ENCODE peak calls at places on chromosomes 16 and 17, in five cellular contexts. One of them, this sample, is unnamed.

GRCh38 chr16:65415460-65415859 is 293.6 kb upstream of the CDH11 start:
- DNase-seq in GM12878: no peak
- DNase-seq in H1: no peak
- DNase-seq in GM12892: no peak
- DNase-seq in K562: no peak
- DNase-seq in this sample: no peak

GRCh38 chr17:34519286-34519685 is 60.1 kb upstream of the TMEM132E start:
- DNase-seq in GM12878: no peak
- DNase-seq in H1: peak; percentile 85
- DNase-seq in GM12892: no peak
- DNase-seq in K562: peak; percentile 80
- DNase-seq in this sample: no peak

GRCh38 chr17:34728771-34729310 is 149.5 kb downstream of the TMEM132E start:
- DNase-seq in GM12878: no peak
- DNase-seq in H1: peak; percentile 52
- DNase-seq in GM12892: no peak
- DNase-seq in K562: no peak
- DNase-seq in this sample: no peak

GRCh38 chr17:77231076-77231871 is 90.5 kb downstream of the SEC14L1 start:
- DNase-seq in GM12878: no peak
- DNase-seq in H1: no peak
- DNase-seq in GM12892: no peak
- DNase-seq in K562: no peak
- DNase-seq in this sample: no peak

GRCh38 chr17:77488531-77489238 is 347.9 kb downstream of the SEC14L1 start:
- DNase-seq in GM12878: no peak
- DNase-seq in H1: no peak
- DNase-seq in GM12892: no peak
- DNase-seq in K562: no peak
- DNase-seq in this sample: no peak

GRCh38 chr16:71722801-71723536 is 1.5 kb downstream of the PHLPP2 start:
- DNase-seq in GM12878: no peak
- DNase-seq in H1: peak; percentile 87
- DNase-seq in GM12892: peak; percentile 49
- DNase-seq in K562: peak; percentile 65
- DNase-seq in this sample: peak; percentile 49

GRCh38 chr16:2675714-2676113 is 6.6 kb upstream of the KCTD5 start:
- DNase-seq in GM12878: no peak
- DNase-seq in H1: no peak
- DNase-seq in GM12892: no peak
- DNase-seq in K562: no peak
- DNase-seq in this sample: no peak

GRCh38 chr17:78127888-78128615 is 503 bp downstream of the TMC6 start:
- DNase-seq in GM12878: no peak
- DNase-seq in H1: no peak
- DNase-seq in GM12892: no peak
- DNase-seq in K562: peak; percentile 80
- DNase-seq in this sample: no peak

GRCh38 chr16:89842471-89843408 is 14.5 kb downstream of the SPIRE2 start:
- DNase-seq in GM12878: no peak
- DNase-seq in H1: no peak
- DNase-seq in GM12892: no peak
- DNase-seq in K562: no peak
- DNase-seq in this sample: no peak

GRCh38 chr16:11087691-11088431 is 143.5 kb downstream of the CLEC16A start:
- DNase-seq in GM12878: no peak
- DNase-seq in H1: no peak
- DNase-seq in GM12892: no peak
- DNase-seq in K562: no peak
- DNase-seq in this sample: no peak

GRCh38 chr16:58440094-58440493 is 47.8 kb downstream of the GINS3 start:
- DNase-seq in GM12878: no peak
- DNase-seq in H1: no peak
- DNase-seq in GM12892: no peak
- DNase-seq in K562: no peak
- DNase-seq in this sample: no peak

GRCh38 chr17:15431201-15431600 is 36.2 kb downstream of the CDRT4 start:
- DNase-seq in GM12878: no peak
- DNase-seq in H1: no peak
- DNase-seq in GM12892: no peak
- DNase-seq in K562: no peak
- DNase-seq in this sample: no peak

GRCh38 chr16:19419691-19420060 is 2.0 kb downstream of the TMC5 start:
- DNase-seq in GM12878: no peak
- DNase-seq in H1: no peak
- DNase-seq in GM12892: no peak
- DNase-seq in K562: no peak
- DNase-seq in this sample: no peak

GRCh38 chr17:59406808-59407381 is 75.4 kb downstream of the YPEL2 start:
- DNase-seq in GM12878: no peak
- DNase-seq in H1: no peak
- DNase-seq in GM12892: no peak
- DNase-seq in K562: no peak
- DNase-seq in this sample: no peak

GRCh38 chr17:17781591-17782424 is 55.0 kb downstream of the SREBF1 start:
- DNase-seq in GM12878: no peak
- DNase-seq in H1: peak; percentile 68
- DNase-seq in GM12892: no peak
- DNase-seq in K562: no peak
- DNase-seq in this sample: no peak

GRCh38 chr17:19022747-19023146 is 18.2 kb upstream of the FAM83G start:
- DNase-seq in GM12878: no peak
- DNase-seq in H1: no peak
- DNase-seq in GM12892: no peak
- DNase-seq in K562: no peak
- DNase-seq in this sample: no peak

GRCh38 chr16:85566502-85567100 is 46.5 kb upstream of the GSE1 start:
- DNase-seq in GM12878: no peak
- DNase-seq in H1: peak; percentile 69
- DNase-seq in GM12892: no peak
- DNase-seq in K562: no peak
- DNase-seq in this sample: no peak

GRCh38 chr16:59164461-59164860 is 430.3 kb upstream of the GOT2 start:
- DNase-seq in GM12878: no peak
- DNase-seq in H1: no peak
- DNase-seq in GM12892: no peak
- DNase-seq in K562: no peak
- DNase-seq in this sample: no peak

GRCh38 chr17:68771867-68772515 is 170.8 kb upstream of the FAM20A start:
- DNase-seq in GM12878: no peak
- DNase-seq in H1: no peak
- DNase-seq in GM12892: no peak
- DNase-seq in K562: peak; percentile 23
- DNase-seq in this sample: no peak

GRCh38 chr16:30446203-30446595 is 525 bp upstream of the SEPHS2 start:
- DNase-seq in GM12878: no peak
- DNase-seq in H1: no peak
- DNase-seq in GM12892: no peak
- DNase-seq in K562: no peak
- DNase-seq in this sample: no peak

GRCh38 chr16:81830845-81831600 is 51.9 kb downstream of the PLCG2 start:
- DNase-seq in GM12878: no peak
- DNase-seq in H1: no peak
- DNase-seq in GM12892: no peak
- DNase-seq in K562: no peak
- DNase-seq in this sample: no peak

GRCh38 chr16:18062713-18063112 is 273.8 kb downstream of the NPIPA8 start:
- DNase-seq in GM12878: no peak
- DNase-seq in H1: peak; percentile 51
- DNase-seq in GM12892: no peak
- DNase-seq in K562: no peak
- DNase-seq in this sample: no peak

GRCh38 chr17:37299257-37299985 is 76.4 kb upstream of the C17orf78 start:
- DNase-seq in GM12878: no peak
- DNase-seq in H1: peak; percentile 35
- DNase-seq in GM12892: no peak
- DNase-seq in K562: no peak
- DNase-seq in this sample: no peak

GRCh38 chr17:11535231-11535630 is 63.0 kb upstream of the DNAH9 start:
- DNase-seq in GM12878: no peak
- DNase-seq in H1: no peak
- DNase-seq in GM12892: no peak
- DNase-seq in K562: no peak
- DNase-seq in this sample: no peak

GRCh38 chr17:64615025-64615677 is 47.0 kb downstream of the SMURF2 start:
- DNase-seq in GM12878: no peak
- DNase-seq in H1: no peak
- DNase-seq in GM12892: no peak
- DNase-seq in K562: no peak
- DNase-seq in this sample: no peak

GRCh38 chr16:81163671-81164070 is 67.5 kb upstream of the GCSH start:
- DNase-seq in GM12878: no peak
- DNase-seq in H1: no peak
- DNase-seq in GM12892: no peak
- DNase-seq in K562: no peak
- DNase-seq in this sample: no peak

GRCh38 chr16:87571868-87572244 is 30.5 kb upstream of the JPH3 start:
- DNase-seq in GM12878: no peak
- DNase-seq in H1: no peak
- DNase-seq in GM12892: no peak
- DNase-seq in K562: no peak
- DNase-seq in this sample: no peak

GRCh38 chr17:82106697-82107305 is 8.8 kb upstream of the FASN start:
- DNase-seq in GM12878: no peak
- DNase-seq in H1: no peak
- DNase-seq in GM12892: no peak
- DNase-seq in K562: no peak
- DNase-seq in this sample: no peak

GRCh38 chr16:54526916-54527315 is 240.3 kb upstream of the IRX3 start:
- DNase-seq in GM12878: no peak
- DNase-seq in H1: no peak
- DNase-seq in GM12892: no peak
- DNase-seq in K562: no peak
- DNase-seq in this sample: no peak

GRCh38 chr16:85571813-85572619 is 41.1 kb upstream of the GSE1 start:
- DNase-seq in GM12878: no peak
- DNase-seq in H1: no peak
- DNase-seq in GM12892: peak; percentile 67
- DNase-seq in K562: no peak
- DNase-seq in this sample: no peak

GRCh38 chr16:87930456-87930855 is 5.9 kb downstream of the CA5A start:
- DNase-seq in GM12878: no peak
- DNase-seq in H1: no peak
- DNase-seq in GM12892: no peak
- DNase-seq in K562: peak; percentile 42
- DNase-seq in this sample: no peak

GRCh38 chr16:831571-832443 is 31.3 kb upstream of the GNG13 start:
- DNase-seq in GM12878: no peak
- DNase-seq in H1: no peak
- DNase-seq in GM12892: no peak
- DNase-seq in K562: peak; percentile 34
- DNase-seq in this sample: no peak
- TF ChIP-seq TAF1 in GM12878: no peak
- TF ChIP-seq TAF1 in H1: no peak
- TF ChIP-seq TAF1 in GM12892: no peak
- TF ChIP-seq TAF1 in K562: no peak
- TF ChIP-seq TAF1 in this sample: no peak

GRCh38 chr17:44197980-44198720 is 1.5 kb downstream of the ATXN7L3 start:
- DNase-seq in GM12878: no peak
- DNase-seq in H1: no peak
- DNase-seq in GM12892: peak; percentile 71
- DNase-seq in K562: peak; percentile 63
- DNase-seq in this sample: peak; percentile 65
- TF ChIP-seq POLR2A in GM12878: no peak
- TF ChIP-seq POLR2A in H1: no peak
- TF ChIP-seq POLR2A in GM12892: peak; percentile 49
- TF ChIP-seq POLR2A in K562: peak; percentile 49
- TF ChIP-seq POLR2A in this sample: peak; percentile 24

DNA sequence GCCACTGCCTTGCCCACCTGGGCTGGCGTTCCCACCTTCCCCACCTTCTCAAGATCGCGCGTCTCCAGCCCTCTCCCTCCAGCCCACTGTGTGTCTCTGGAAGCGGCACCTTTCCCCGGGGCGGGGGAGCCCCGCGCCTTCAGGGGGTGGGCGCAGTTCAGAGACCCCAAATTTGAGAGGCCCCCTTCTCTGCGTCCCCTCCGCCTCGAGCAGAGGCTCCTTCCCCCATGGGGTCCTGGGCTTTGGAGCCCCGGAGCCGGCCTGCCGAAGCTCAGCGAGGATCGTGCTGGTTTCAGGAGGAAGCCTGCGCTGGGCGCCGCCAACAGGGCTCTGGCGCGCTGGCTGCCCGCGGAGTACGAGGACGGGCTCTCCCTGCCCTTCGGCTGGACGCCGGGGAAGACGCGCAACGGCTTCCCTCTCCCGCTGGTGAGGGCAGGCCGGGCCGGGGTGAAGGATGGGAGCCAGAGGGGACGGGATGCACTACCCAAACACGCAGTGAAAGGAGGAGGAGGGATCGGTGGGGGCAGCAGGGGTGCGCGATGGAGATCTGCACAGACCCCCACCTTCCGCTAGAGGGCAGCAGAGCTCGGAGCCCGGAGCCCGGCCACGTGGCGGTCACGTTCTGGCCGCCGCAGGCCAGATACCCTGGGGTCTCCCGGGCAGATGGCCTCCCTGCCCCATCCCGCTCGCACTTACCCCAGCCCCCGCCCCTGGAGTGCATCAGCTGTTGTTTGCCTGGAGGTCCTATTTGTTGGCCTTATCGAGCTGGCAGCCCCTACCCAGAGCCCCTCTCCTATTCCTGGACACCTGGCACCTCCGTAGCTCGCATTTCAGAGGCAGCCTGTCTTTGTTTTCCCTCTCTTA is 11.1 kb downstream of the LPO start:
- DNase-seq in GM12878: no peak
- DNase-seq in H1: peak; percentile 93
- DNase-seq in GM12892: peak; percentile 93
- DNase-seq in K562: peak; percentile 96
- DNase-seq in this sample: peak; percentile 92
- TF ChIP-seq TAF1 in GM12878: no peak
- TF ChIP-seq TAF1 in H1: no peak
- TF ChIP-seq TAF1 in GM12892: no peak
- TF ChIP-seq TAF1 in K562: no peak
- TF ChIP-seq TAF1 in this sample: no peak

GRCh38 chr17:42135664-42136653 is 13.4 kb downstream of the HSPB9 start:
- DNase-seq in GM12878: no peak
- DNase-seq in H1: no peak
- DNase-seq in GM12892: no peak
- DNase-seq in K562: no peak
- DNase-seq in this sample: no peak
- TF ChIP-seq POLR2A in GM12878: no peak
- TF ChIP-seq POLR2A in H1: no peak
- TF ChIP-seq POLR2A in GM12892: no peak
- TF ChIP-seq POLR2A in K562: no peak
- TF ChIP-seq POLR2A in this sample: no peak

GRCh38 chr17:50051082-50051576 is 4.8 kb upstream of the ITGA3 start:
- DNase-seq in GM12878: no peak
- DNase-seq in H1: no peak
- DNase-seq in GM12892: no peak
- DNase-seq in K562: peak; percentile 46
- DNase-seq in this sample: no peak
- TF ChIP-seq TAF1 in GM12878: no peak
- TF ChIP-seq TAF1 in H1: no peak
- TF ChIP-seq TAF1 in GM12892: no peak
- TF ChIP-seq TAF1 in K562: no peak
- TF ChIP-seq TAF1 in this sample: no peak

This sample was measured in GM12891.